ENCODE peak calls at places on chromosome 14, in nine cellular contexts. J is activated CD4-positive, alpha-beta T cell treated with anti-CD3 and anti-CD28 coated beads, Interleukin-2, amount 50 U/mL, for 1 hour; O is Peyer's patch; S is lower leg skin; X is activated effector memory CD4-positive, alpha-beta T cell treated with Interleukin-2 at 50 U/mL for 16 hours; R is choroid plexus epithelial cell; E is bronchial epithelial cell; P is HCT116; I is stimulated activated CD8-positive, alpha-beta memory T cell treated with anti-CD3 and anti-CD28 coated beads, Interleukin-15, amount 100 ng/mL, for 4 hours. D is an unnamed sample.

GRCh38 chr14:71721791-71722190 is 210.4 kb upstream of the RGS6 start:
- DNase-seq in R (no peak), I (no peak), O (no peak), P (no peak), S (no peak), X (no peak), J (no peak), E (no peak), D (no peak)

GRCh38 chr14:90513151-90514014 is 116.6 kb downstream of the CALM1 start:
- DNase-seq in I (no peak), E (peak), P (no peak), X (no peak), R (peak), O (peak), J (no peak), S (no peak), D (no peak)

GRCh38 chr14:93936245-93936644 is 9.1 kb downstream of the FAM181A start:
- DNase-seq in O (no peak), P (no peak), S (no peak), E (peak), I (no peak), R (peak), J (no peak), X (no peak), D (no peak)

GRCh38 chr14:102594514-102595175 is 2.2 kb downstream of the RCOR1 start:
- DNase-seq in J (peak), S (peak), P (peak), O (peak), I (no peak), X (peak), E (peak), R (peak), D (peak)

GRCh38 chr14:35829449-35829848 is 3.3 kb downstream of the BRMS1L start:
- DNase-seq in X (no peak), P (no peak), S (no peak), E (no peak), R (peak), O (no peak), I (no peak), J (no peak), D (no peak)

GRCh38 chr14:79028281-79028680 is 858.1 kb downstream of the NRXN3 start:
- DNase-seq in R (no peak), E (peak), O (no peak), S (no peak), I (no peak), X (no peak), P (no peak), J (no peak), D (no peak)

GRCh38 chr14:104285483-104285790 is 147.1 kb downstream of the KIF26A start:
- DNase-seq in E (no peak), S (no peak), I (no peak), O (no peak), R (no peak), X (no peak), P (no peak), J (no peak), D (no peak)

GRCh38 chr14:43019826-43020225 is 1413.2 kb downstream of the LRFN5 start:
- DNase-seq in O (no peak), X (no peak), P (no peak), R (no peak), E (no peak), I (no peak), J (no peak), S (no peak), D (no peak)

GRCh38 chr14:64680013-64680674 is 24.1 kb upstream of the PLEKHG3 start:
- DNase-seq in P (no peak), O (no peak), E (peak), J (no peak), X (no peak), R (no peak), S (no peak), I (no peak), D (no peak)

GRCh38 chr14:68110989-68111704 is 291.6 kb downstream of the RAD51B start:
- DNase-seq in O (no peak), P (no peak), R (no peak), J (no peak), E (no peak), X (no peak), I (no peak), S (no peak), D (no peak)

GRCh38 chr14:94906991-94907587 is 137.2 kb upstream of the GSC start:
- DNase-seq in J (no peak), E (no peak), S (peak), P (no peak), X (no peak), R (no peak), I (no peak), O (no peak), D (no peak)